ENCODE peak calls at places on chromosomes 16 and 17, in seven cellular contexts. B is fibroblast of the aortic adventitia, E is cardiac muscle cell, J is psoas muscle, N is mammary epithelial cell, V is prostate gland, M is endothelial cell. A is an unnamed sample.

GRCh38 chr16:66295191-66295590 is 71.3 kb upstream of the CDH5 start:
- DNase-seq in B (no peak), E (no peak), J (no peak), N (no peak), V (no peak), M (no peak), A (no peak)

GRCh38 chr17:31549121-31549524 is 157.6 kb downstream of the RAB11FIP4 start:
- DNase-seq in B (no peak), E (no peak), J (no peak), N (no peak), V (no peak), M (no peak), A (no peak)

GRCh38 chr17:17613708-17614114 is 22.2 kb upstream of the PEMT start:
- DNase-seq in B (peak; percentile 81), E (peak; percentile 81), J (no peak), N (peak; percentile 62), V (peak; percentile 39), M (peak; percentile 59), A (peak; percentile 71)

GRCh38 chr16:81610144-81610842 is 165.7 kb downstream of the CMIP start:
- DNase-seq in B (peak; percentile 86), E (peak; percentile 84), J (peak; percentile 85), N (peak; percentile 52), V (peak; percentile 43), M (no peak), A (no peak)

GRCh38 chr17:30477758-30478115 is 529 bp downstream of the GOSR1 start:
- DNase-seq in B (no peak), E (peak; percentile 27), J (no peak), N (peak; percentile 35), V (no peak), M (no peak), A (peak; percentile 61)

GRCh38 chr16:54282202-54282922 is 4.2 kb downstream of the IRX3 start:
- DNase-seq in B (peak; percentile 53), E (peak; percentile 62), J (peak; percentile 44), N (peak; percentile 34), V (peak; percentile 71), M (peak; percentile 80), A (peak; percentile 74)

GRCh38 chr16:81693047-81693446 is 86.0 kb upstream of the PLCG2 start:
- DNase-seq in B (peak; percentile 48), E (no peak), J (no peak), N (no peak), V (no peak), M (no peak), A (no peak)

GRCh38 chr17:75241996-75242460 is 19.4 kb downstream of the GGA3 start:
- DNase-seq in B (peak; percentile 83), E (no peak), J (peak; percentile 81), N (no peak), V (no peak), M (no peak), A (no peak)

GRCh38 chr17:30395398-30396022 is 16.8 kb downstream of the CPD start:
- DNase-seq in B (no peak), E (no peak), J (no peak), N (no peak), V (no peak), M (no peak), A (no peak)

GRCh38 chr16:12199524-12199923 is 223.0 kb downstream of the SNX29 start:
- DNase-seq in B (no peak), E (no peak), J (no peak), N (no peak), V (no peak), M (no peak), A (no peak)

GRCh38 chr16:68539704-68540370 is 746 bp downstream of the ZFP90 start:
- DNase-seq in B (peak; percentile 26), E (peak; percentile 19), J (no peak), N (peak; percentile 53), V (no peak), M (no peak), A (peak; percentile 41)

GRCh38 chr17:12693640-12694039 is 27.9 kb downstream of the MYOCD start:
- DNase-seq in B (no peak), E (no peak), J (no peak), N (no peak), V (no peak), M (no peak), A (no peak)

GRCh38 chr16:54236761-54237160 is 49.8 kb downstream of the IRX3 start:
- DNase-seq in B (peak; percentile 82), E (peak; percentile 82), J (no peak), N (peak; percentile 40), V (no peak), M (no peak), A (no peak)

GRCh38 chr17:68053237-68054030 is 17.9 kb downstream of the KPNA2 start:
- DNase-seq in B (peak; percentile 99), E (peak; percentile 71), J (peak; percentile 41), N (no peak), V (no peak), M (no peak), A (no peak)

GRCh38 chr16:72680732-72681131 is 367.2 kb downstream of the ZFHX3 start:
- DNase-seq in B (no peak), E (no peak), J (no peak), N (no peak), V (no peak), M (no peak), A (no peak)

GRCh38 chr17:16428098-16428882 is 12.9 kb downstream of the TRPV2 start:
- DNase-seq in B (peak; percentile 49), E (peak; percentile 80), J (peak; percentile 43), N (no peak), V (no peak), M (peak; percentile 69), A (no peak)

GRCh38 chr17:67393809-67394418 is 16.8 kb downstream of the PITPNC1 start:
- DNase-seq in B (no peak), E (no peak), J (no peak), N (no peak), V (no peak), M (no peak), A (no peak)

GRCh38 chr16:1474047-1474446 is 781 bp downstream of the CLCN7 start:
- DNase-seq in B (peak; percentile 23), E (peak; percentile 9), J (no peak), N (no peak), V (no peak), M (no peak), A (no peak)

DNA sequence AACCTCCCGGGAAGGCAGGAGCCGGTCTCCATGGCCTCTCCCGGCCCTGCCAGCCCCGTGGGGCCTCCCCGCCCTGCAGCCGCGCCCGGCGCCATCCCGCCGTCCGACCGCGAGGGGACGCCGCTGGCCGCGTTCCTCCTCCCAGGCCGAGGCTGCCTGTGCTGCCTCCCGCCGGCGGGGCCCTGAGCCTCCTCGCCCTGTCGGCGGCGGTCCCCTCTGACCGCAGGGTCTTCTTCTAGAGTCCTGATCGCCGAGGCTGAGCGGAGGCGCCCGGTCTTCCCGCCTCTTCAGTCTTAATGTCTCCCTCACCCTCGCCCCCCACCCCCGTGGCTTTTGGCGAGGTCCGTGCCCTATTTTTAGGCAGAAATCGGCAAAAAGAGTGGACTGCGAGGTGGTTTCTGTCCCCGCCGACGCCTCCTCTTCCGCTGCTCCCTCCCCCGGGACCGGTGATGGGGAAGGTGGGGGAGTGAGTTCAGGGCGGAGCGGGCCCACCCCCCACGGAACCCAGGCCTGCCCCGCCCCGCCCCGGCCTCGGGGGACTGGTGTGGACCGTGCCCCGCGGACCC is 794 bp upstream of the CPNE7 start:
- DNase-seq in B (peak; percentile 65), E (peak; percentile 84), J (peak; percentile 58), N (peak; percentile 41), V (no peak), M (peak; percentile 93), A (peak; percentile 93)
- TF ChIP-seq CTCF in B (peak; percentile 57), E (peak; percentile 80), J (peak; percentile 41), N (peak; percentile 67), V (peak; percentile 85), M (peak; percentile 63), A (peak; percentile 95)

GRCh38 chr16:84603115-84603816 is 14.6 kb downstream of the COTL1 start:
- DNase-seq in B (peak; percentile 98), E (peak; percentile 97), J (peak; percentile 93), N (peak; percentile 89), V (no peak), M (no peak), A (no peak)
- TF ChIP-seq CTCF in B (no peak), E (no peak), J (no peak), N (no peak), V (no peak), M (no peak), A (no peak)

GRCh38 chr17:46061435-46061834 is 62.4 kb downstream of the STH start:
- DNase-seq in B (peak; percentile 20), E (peak; percentile 44), J (no peak), N (peak; percentile 17), V (no peak), M (no peak), A (no peak)
- TF ChIP-seq CTCF in B (peak; percentile 23), E (peak; percentile 28), J (peak; percentile 32), N (peak; percentile 18), V (peak; percentile 33), M (peak; percentile 62), A (no peak)

DNA sequence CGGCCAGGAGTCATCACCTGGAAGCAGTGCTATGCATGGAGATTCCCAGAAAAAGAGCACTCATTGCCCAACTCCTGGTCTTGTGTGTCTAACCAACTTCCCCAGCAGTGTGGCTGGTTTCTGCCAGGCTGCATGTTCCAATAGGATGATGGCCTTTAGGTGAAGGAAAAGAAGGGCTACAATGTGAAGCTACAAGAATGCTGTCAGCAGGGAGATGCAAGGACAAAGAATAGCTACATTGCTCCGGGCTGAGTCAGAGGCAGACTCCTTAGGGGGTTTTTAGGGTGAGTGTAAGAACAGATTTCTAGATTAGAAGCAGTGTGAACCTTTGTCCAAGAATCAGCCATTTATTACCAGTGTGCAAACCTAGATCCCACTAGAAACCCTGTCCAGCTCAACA is 63.0 kb upstream of the DNAH9 start:
- DNase-seq in B (no peak), E (no peak), J (no peak), N (no peak), V (no peak), M (no peak), A (no peak)
- TF ChIP-seq CTCF in B (no peak), E (no peak), J (no peak), N (no peak), V (no peak), M (no peak), A (no peak)

DNA sequence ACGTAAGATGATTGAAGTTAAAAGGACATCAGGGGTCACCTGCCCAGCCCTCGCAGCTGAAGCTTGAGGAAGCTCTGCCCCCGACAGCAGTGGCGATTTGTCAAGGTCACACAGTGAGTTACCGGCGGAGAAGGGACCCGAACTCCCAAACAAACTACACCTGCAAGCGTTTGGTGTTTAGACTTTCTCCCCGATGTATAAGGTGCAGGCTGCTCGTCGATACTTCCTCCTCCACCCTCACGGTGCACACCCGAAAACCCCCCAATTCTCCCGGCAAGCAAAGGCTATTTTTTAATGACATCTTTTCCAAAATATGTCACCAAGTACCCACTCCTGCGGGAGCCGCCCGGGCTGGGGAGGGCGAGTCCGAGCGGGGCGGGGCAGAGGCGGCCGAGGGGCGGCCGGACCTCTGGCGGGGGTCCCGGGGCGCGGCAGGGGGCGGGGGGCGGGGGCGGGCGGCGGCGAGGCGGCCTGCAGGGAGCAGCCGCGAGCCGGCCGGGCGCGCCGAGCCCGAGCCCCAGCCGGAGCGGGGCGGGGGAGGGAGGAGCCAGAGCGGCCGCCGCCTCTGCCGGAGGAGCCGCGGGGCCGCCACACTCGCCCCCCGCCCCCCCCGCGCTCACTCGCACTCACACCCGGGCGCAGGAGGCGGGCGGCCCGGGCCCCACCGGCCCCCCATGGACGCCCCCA is at the start of gene THRA:
- DNase-seq in B (no peak), E (peak; percentile 66), J (peak; percentile 84), N (no peak), V (peak; percentile 75), M (peak; percentile 66), A (peak; percentile 92)
- TF ChIP-seq CTCF in B (peak; percentile 0), E (no peak), J (peak; percentile 29), N (no peak), V (peak; percentile 31), M (no peak), A (peak; percentile 41)